ENCODE peak calls at places on chromosome 14, in ten cellular contexts. L, N, M, K, F, S, I, U, E and H are unnamed samples.

GRCh38 chr14:70416322-70416716 is 571 bp downstream of the SYNJ2BP start:
- ATAC-seq in L (peak), N (peak), M (peak), K (peak), F (peak), S (peak), I (peak), U (no peak), E (peak), H (peak)

GRCh38 chr14:51210594-51210993 is 29.5 kb upstream of the TMX1 start:
- ATAC-seq in L (no peak), N (no peak), M (no peak), K (no peak), F (no peak), S (no peak), I (no peak), U (no peak), E (no peak), H (no peak)

GRCh38 chr14:49203676-49204075 is 382.5 kb downstream of the RPS29 start:
- ATAC-seq in L (no peak), N (no peak), M (no peak), K (no peak), F (no peak), S (no peak), I (no peak), U (no peak), E (no peak), H (no peak)

GRCh38 chr14:54652890-54653201 is 85.9 kb downstream of the SAMD4A start:
- ATAC-seq in L (no peak), N (no peak), M (no peak), K (no peak), F (no peak), S (peak), I (no peak), U (no peak), E (no peak), H (no peak)

GRCh38 chr14:95480109-95480886 is 36.2 kb downstream of the SYNE3 start:
- ATAC-seq in L (no peak), N (peak), M (peak), K (peak), F (peak), S (peak), I (peak), U (peak), E (peak), H (peak)

GRCh38 chr14:89807905-89808304 is 146.6 kb downstream of the EFCAB11 start:
- ATAC-seq in L (no peak), N (no peak), M (no peak), K (no peak), F (no peak), S (no peak), I (no peak), U (no peak), E (no peak), H (no peak)

GRCh38 chr14:100134591-100134990 is 24.9 kb downstream of the DEGS2 start:
- ATAC-seq in L (no peak), N (peak), M (no peak), K (no peak), F (no peak), S (no peak), I (no peak), U (no peak), E (no peak), H (no peak)

GRCh38 chr14:55974046-55974582 is 144.1 kb upstream of the PELI2 start:
- ATAC-seq in L (no peak), N (no peak), M (no peak), K (no peak), F (no peak), S (no peak), I (no peak), U (no peak), E (no peak), H (no peak)

GRCh38 chr14:99247091-99247729 is 24.8 kb downstream of the BCL11B start:
- ATAC-seq in L (no peak), N (no peak), M (peak), K (no peak), F (no peak), S (no peak), I (no peak), U (no peak), E (no peak), H (no peak)

GRCh38 chr14:51014086-51014485 is 69.8 kb upstream of the PYGL start:
- ATAC-seq in L (no peak), N (peak), M (no peak), K (no peak), F (no peak), S (peak), I (no peak), U (peak), E (no peak), H (no peak)